ENCODE peak calls at places on chromosomes 5 and 9, in nine cellular contexts. A is uterus, L is tibial artery, I is mesendoderm, K is OCI-LY7, V is heart right ventricle, R is PC-3, C is Peyer's patch, H is cardiac muscle cell. E is an unnamed sample. For H3K4me1, the result is how much of the 10 kb centered on the place peaks cover.

GRCh38 chr5:131361677-131362315 is 97.9 kb downstream of the CDC42SE2 start:
- DNase-seq in H (no peak), K (no peak), I (no peak), A (no peak), L (no peak), V (no peak), C (no peak), R (no peak), E (no peak)

GRCh38 chr9:128421474-128422010 is 885 bp downstream of the CERCAM start:
- DNase-seq in C (no peak), K (no peak), I (no peak), L (peak), H (peak), R (no peak), V (peak), A (peak), E (no peak)

GRCh38 chr5:131368866-131369265 is 105.0 kb downstream of the CDC42SE2 start:
- DNase-seq in I (no peak), K (no peak), L (no peak), A (no peak), V (no peak), C (no peak), H (no peak), R (no peak), E (no peak)

GRCh38 chr5:1930880-1931589 is 48.3 kb upstream of the IRX4 start:
- DNase-seq in H (peak), R (no peak), A (no peak), V (peak), C (no peak), I (peak), L (no peak), K (no peak), E (no peak)

GRCh38 chr5:40401281-40401680 is 278.4 kb upstream of the PTGER4 start:
- DNase-seq in L (no peak), C (no peak), A (no peak), K (no peak), H (peak), I (no peak), V (no peak), R (no peak), E (no peak)

GRCh38 chr5:55234171-55234700 is 828 bp upstream of the CCNO start:
- DNase-seq in H (peak), L (no peak), K (no peak), V (peak), A (no peak), I (peak), R (peak), C (peak), E (no peak)

GRCh38 chr9:130184983-130185382 is 12.8 kb downstream of the NCS1 start:
- DNase-seq in A (peak), C (no peak), L (no peak), K (no peak), R (no peak), I (peak), H (no peak), V (no peak), E (no peak)

GRCh38 chr5:120152472-120152871 is 311.6 kb upstream of the PRR16 start:
- DNase-seq in I (no peak), C (no peak), R (peak), H (peak), A (no peak), V (no peak), K (no peak), L (no peak), E (no peak)

GRCh38 chr9:116639251-116639741 is 47.8 kb upstream of the TRIM32 start:
- DNase-seq in V (no peak), I (no peak), H (peak), L (no peak), A (no peak), K (no peak), R (no peak), C (no peak), E (no peak)

GRCh38 chr9:16459421-16460148 is 410.9 kb downstream of the BNC2 start:
- DNase-seq in K (no peak), V (no peak), I (peak), H (peak), L (no peak), R (no peak), C (no peak), A (no peak), E (no peak)

GRCh38 chr5:134935711-134936602 is 31.0 kb downstream of the PCBD2 start:
- DNase-seq in R (no peak), K (no peak), I (no peak), H (no peak), L (no peak), V (no peak), A (no peak), C (no peak), E (no peak)

GRCh38 chr5:135246923-135247795 is 151.9 kb downstream of the MACROH2A1 start:
- DNase-seq in R (peak), A (peak), V (no peak), C (peak), K (no peak), L (no peak), I (peak), H (peak), E (no peak)

GRCh38 chr5:143499480-143500114 is 96.1 kb upstream of the NR3C1 start:
- DNase-seq in H (no peak), R (no peak), K (peak), I (peak), V (no peak), A (no peak), L (no peak), C (no peak), E (no peak)

GRCh38 chr9:134891016-134891589 is 10.5 kb downstream of the FCN2 start:
- DNase-seq in V (no peak), H (no peak), R (no peak), A (peak), C (no peak), K (no peak), I (no peak), L (no peak), E (no peak)

GRCh38 chr5:56651893-56652292 is 163.5 kb upstream of the MAP3K1 start:
- DNase-seq in L (no peak), R (no peak), A (no peak), V (no peak), C (no peak), H (no peak), K (no peak), I (no peak), E (no peak)

GRCh38 chr9:122940603-122941559 is at the start of gene RABGAP1:
- DNase-seq in H (peak), C (peak), I (peak), V (peak), R (peak), L (peak), A (peak), K (peak), E (peak)

GRCh38 chr5:135107986-135108385 is 74.0 kb upstream of the PITX1 start:
- DNase-seq in K (no peak), V (no peak), H (no peak), A (no peak), R (no peak), I (no peak), L (no peak), C (no peak), E (no peak)

GRCh38 chr5:76363385-76364261 is 39.5 kb upstream of the IQGAP2 start:
- DNase-seq in V (no peak), R (no peak), H (peak), K (peak), C (peak), A (no peak), I (no peak), L (no peak), E (no peak)

GRCh38 chr5:1053391-1054017 is 44.9 kb downstream of the NKD2 start:
- DNase-seq in K (no peak), R (no peak), L (no peak), C (no peak), I (no peak), V (no peak), H (peak), A (no peak), E (no peak)

DNA sequence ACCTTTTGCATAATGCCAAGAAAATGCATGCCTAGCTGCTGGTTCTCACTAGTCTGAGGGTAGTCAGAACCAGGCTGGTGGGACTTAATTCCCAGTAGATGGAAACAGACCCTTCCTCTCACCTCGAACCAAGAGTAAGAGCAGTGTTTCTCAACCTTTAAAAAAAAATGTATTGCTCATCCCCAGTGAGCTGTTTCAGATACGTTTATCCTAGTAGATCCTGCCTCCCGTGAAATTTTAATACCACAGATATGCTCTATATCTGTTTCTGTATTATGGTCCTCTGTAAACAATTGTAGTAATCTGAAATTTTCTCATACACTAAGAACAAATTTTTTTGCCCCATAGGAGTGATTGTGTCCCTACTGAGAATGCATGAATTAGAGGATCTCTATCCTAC is 86.2 kb downstream of the TEK start:
- DNase-seq in R (no peak), A (no peak), L (no peak), V (no peak), C (no peak), K (no peak), I (no peak), H (no peak), E (no peak)
- H3K27ac ChIP-seq in R (no peak), A (no peak), L (peak), V (no peak), C (no peak), K (no peak), I (no peak), H (no peak), E (no peak)

GRCh38 chr9:89413963-89414638 is 83.8 kb downstream of the SEMA4D start:
- DNase-seq in V (peak), A (no peak), L (no peak), K (no peak), R (no peak), C (no peak), H (no peak), I (no peak), E (no peak)

GRCh38 chr9:89414670-89415069 is 83.2 kb downstream of the SEMA4D start:
- DNase-seq in R (no peak), H (no peak), I (no peak), K (no peak), A (no peak), V (no peak), L (no peak), C (no peak), E (no peak)

GRCh38 chr9:89410709-89411111 is 87.2 kb downstream of the SEMA4D start:
- DNase-seq in R (peak), K (no peak), L (no peak), H (no peak), V (no peak), C (no peak), A (no peak), I (peak), E (no peak)

GRCh38 chr9:89411759-89412158 is 86.2 kb downstream of the SEMA4D start:
- DNase-seq in A (no peak), R (no peak), K (no peak), V (no peak), I (no peak), H (no peak), C (no peak), L (no peak), E (no peak)

GRCh38 chr9:89412951-89413350 is 85.0 kb downstream of the SEMA4D start:
- DNase-seq in V (no peak), R (no peak), C (no peak), I (peak), K (no peak), A (no peak), H (no peak), L (no peak), E (no peak)
- H3K4me1 ChIP-seq in V (under half), R (under half), C (under half), I (under half), K (under half), A (under half), H (under half), L (under half), E (under half)

DNA sequence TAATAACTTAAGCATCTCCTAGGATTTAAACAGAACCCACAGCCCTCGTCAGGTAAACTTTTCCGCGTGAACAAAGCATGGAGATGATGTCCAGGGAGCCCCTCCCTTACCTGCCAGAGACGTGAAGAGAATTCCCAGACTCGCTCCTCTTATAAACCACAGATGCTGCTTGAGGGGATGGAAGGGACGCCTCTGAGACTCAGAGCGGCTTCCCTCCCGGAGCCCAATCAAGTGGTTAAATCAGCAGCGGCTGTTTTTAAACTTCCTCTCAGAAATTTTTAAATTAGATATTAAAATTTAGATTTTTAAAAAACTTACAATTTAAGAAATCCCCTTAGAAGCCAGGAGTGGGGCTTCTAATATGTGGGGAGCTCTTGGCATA is 71.8 kb downstream of the RAPGEF1 start:
- DNase-seq in L (no peak), C (no peak), K (no peak), H (no peak), R (no peak), V (no peak), I (no peak), A (no peak), E (no peak)
- H3K27ac ChIP-seq in L (peak), C (peak), K (peak), H (no peak), R (peak), V (peak), I (no peak), A (peak), E (no peak)

GRCh38 chr9:137438591-137439157 is 2.5 kb downstream of the ENTPD8 start:
- DNase-seq in L (no peak), V (no peak), C (no peak), H (no peak), A (no peak), I (no peak), K (no peak), R (no peak), E (no peak)
- H3K4me1 ChIP-seq in L (under half), V (under half), C (under half), H (under half), A (under half), I (under half), K (under half), R (under half), E (under half)

DNA sequence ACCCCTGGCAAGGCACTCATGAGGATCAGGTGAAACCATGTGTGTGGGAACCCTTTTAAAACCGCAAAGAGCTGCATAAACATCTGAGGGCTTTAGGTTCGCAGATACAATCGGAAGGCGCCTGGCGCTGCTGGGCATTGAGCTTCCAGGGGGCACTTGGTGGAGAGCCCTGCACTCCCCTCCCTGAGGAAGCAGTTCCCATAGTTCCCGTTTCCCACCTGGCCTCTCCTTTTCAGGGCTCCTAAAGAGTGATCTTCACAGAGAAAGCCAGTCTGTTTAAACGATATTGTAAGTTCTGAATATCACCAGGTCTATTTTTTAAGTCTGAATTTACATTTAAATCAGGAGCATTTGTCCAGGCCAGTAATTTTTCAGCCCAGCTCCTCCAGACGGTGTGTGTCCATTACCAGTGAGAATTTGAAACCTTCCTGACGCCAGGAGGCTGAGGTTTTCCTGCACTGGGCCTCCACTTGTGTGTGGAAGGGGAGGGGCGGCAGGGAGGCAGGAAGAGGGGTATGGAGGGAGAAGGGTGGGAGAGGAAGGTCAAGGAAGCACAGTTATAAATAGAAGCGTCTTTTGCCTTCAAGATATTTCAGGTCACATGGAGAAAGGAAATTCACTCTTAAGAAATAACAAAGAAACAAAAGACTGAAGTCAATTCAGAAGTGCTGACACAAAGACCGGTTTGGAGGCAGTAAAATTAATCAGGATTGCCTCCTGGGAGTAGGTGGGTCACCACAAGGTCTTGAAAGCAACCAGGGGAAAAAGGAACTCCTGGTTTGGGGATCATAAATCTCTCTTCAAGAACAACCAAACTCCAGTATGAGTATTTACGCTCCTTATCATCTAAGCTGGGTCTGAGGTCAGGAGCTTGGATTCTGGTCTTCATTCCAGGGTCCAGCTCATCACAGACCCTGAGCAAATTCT is 14.3 kb upstream of the MGAT1 start:
- DNase-seq in C (no peak), A (peak), V (peak), L (no peak), I (no peak), R (no peak), H (peak), K (no peak), E (no peak)
- H3K27ac ChIP-seq in C (peak), A (peak), V (peak), L (peak), I (no peak), R (no peak), H (peak), K (peak), E (no peak)

GRCh38 chr5:172854451-172854871 is 20.4 kb downstream of the ERGIC1 start:
- DNase-seq in I (no peak), V (no peak), K (no peak), A (no peak), C (peak), H (no peak), R (no peak), L (peak), E (no peak)

GRCh38 chr5:172854958-172855357 is 20.9 kb downstream of the ERGIC1 start:
- DNase-seq in K (no peak), H (no peak), C (no peak), V (no peak), L (no peak), A (no peak), R (no peak), I (no peak), E (no peak)

GRCh38 chr5:172855597-172856292 is 21.7 kb downstream of the ERGIC1 start:
- DNase-seq in V (peak), K (no peak), A (no peak), L (peak), R (no peak), H (no peak), C (no peak), I (no peak), E (no peak)

GRCh38 chr5:172857982-172858381 is 23.9 kb downstream of the ERGIC1 start:
- DNase-seq in V (no peak), R (no peak), C (no peak), I (no peak), L (no peak), A (no peak), H (no peak), K (no peak), E (no peak)

DNA sequence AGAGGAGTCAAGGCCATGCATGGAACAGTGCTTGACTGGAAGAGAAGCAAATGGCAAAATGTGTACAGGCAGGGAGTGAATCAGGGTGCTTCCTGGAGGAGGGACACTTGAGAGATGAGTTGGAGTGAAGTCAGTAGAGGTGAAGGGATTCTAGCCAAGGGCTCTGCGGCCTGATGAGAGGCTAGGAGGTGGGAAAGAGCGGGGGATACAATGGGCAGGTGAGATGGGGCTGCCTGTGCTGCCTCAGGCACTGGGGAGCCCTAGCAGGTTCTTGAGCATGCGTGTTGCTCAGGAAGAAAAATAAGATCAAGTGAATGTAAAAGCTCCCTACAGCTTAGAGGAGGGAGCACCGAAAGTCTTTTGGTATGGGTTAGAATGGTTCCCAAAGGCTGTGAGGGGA is 22.3 kb downstream of the ERGIC1 start:
- DNase-seq in I (no peak), V (no peak), A (no peak), H (no peak), K (no peak), R (no peak), L (no peak), C (no peak), E (no peak)
- H3K4me1 ChIP-seq in I (under half), V (under half), A (under half), H (under half), K (under half), R (under half), L (half or more), C (under half), E (under half)

GRCh38 chr9:98964911-98965336 is 21.2 kb downstream of the COL15A1 start:
- DNase-seq in V (no peak), A (no peak), H (no peak), K (no peak), I (no peak), R (no peak), C (no peak), L (peak), E (no peak)
- H3K27ac ChIP-seq in V (peak), A (peak), H (no peak), K (no peak), I (no peak), R (no peak), C (no peak), L (peak), E (no peak)

DNA sequence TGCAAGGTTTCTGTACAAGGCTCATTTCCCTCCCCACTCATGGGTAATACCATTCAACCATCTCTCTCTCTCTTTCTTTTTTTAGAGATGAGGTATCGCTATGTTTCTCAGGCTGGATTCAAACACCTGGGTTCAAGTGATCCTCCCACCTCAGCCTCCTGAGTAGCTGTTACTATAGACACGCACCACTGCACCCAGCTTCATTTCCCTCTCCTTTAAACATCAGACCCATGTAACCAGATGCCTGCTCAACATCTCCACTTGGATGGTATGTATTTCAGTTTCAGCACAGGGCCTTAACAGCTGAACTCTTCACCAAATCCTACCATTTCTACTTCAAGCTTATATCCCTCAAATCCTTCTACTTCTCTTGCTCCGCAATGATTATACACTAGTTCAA is 117.4 kb downstream of the SSBP2 start:
- DNase-seq in R (no peak), L (no peak), H (no peak), C (no peak), I (no peak), K (peak), A (no peak), V (no peak), E (no peak)
- H3K4me1 ChIP-seq in R (under half), L (under half), H (under half), C (under half), I (under half), K (half or more), A (under half), V (under half), E (under half)

DNA sequence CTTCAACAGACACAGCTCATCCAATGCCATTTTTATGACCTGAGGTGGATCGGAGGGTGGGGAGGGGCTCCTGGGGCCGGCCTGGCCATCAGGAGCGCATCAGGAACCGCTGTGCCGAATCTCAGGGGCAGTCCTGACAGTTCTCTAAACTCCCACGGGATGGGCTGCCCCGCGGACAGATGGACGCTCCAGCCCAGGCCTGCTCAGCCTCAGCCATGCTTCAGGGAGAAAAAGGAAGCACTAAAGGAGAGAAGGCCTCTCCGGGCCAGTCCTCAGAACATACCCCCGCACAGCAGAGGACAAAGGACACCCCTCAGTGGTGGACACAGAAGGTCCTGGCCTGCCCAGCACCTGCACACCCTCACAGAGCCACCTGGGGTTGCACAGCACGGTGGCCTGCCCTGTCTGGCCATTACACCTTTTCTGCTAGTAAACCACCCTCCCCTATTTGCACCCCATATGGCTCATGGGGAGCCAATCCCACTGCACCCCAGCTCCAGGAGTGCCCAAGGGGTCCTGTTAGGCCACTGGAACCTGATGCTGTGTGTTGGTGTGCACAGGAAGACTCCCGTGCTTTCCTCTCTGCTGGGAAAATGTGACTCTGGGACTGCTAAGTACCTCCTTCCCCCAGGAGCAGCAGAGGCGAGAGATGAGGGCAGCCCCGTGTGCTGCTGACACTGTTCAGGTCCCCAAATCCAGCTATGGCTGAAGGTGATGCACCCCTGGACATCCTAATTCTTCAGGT is 126.5 kb downstream of the ADAMTS2 start:
- DNase-seq in L (no peak), H (no peak), K (no peak), A (no peak), R (no peak), C (no peak), V (no peak), I (no peak), E (no peak)
- H3K27ac ChIP-seq in L (no peak), H (no peak), K (no peak), A (peak), R (no peak), C (no peak), V (no peak), I (no peak), E (no peak)